ENCODE peak calls at places on chromosomes 4 and X, in seven cellular contexts. F, G, O, R, W, L and N are unnamed samples.

GRCh38 chr4:69731826-69732225 is 28.6 kb downstream of the SULT1B1 start:
- DNase-seq in F (no peak), G (no peak), O (no peak), R (no peak), W (no peak), L (no peak), N (no peak)

GRCh38 chr4:70722199-70722791 is 531 bp downstream of the RUFY3 start:
- DNase-seq in F (no peak), G (peak), O (no peak), R (no peak), W (peak), L (peak), N (peak)

GRCh38 chr4:147019061-147019460 is 73.4 kb upstream of the TTC29 start:
- DNase-seq in F (peak), G (peak), O (peak), R (peak), W (peak), L (peak), N (peak)

GRCh38 chr4:77636902-77637301 is 31.3 kb downstream of the CXCL13 start:
- DNase-seq in F (no peak), G (no peak), O (no peak), R (no peak), W (no peak), L (no peak), N (no peak)

GRCh38 chrX:103756736-103757135 is 19.9 kb upstream of the PLP1 start:
- DNase-seq in F (no peak), G (no peak), O (no peak), R (no peak), W (no peak), L (no peak), N (no peak)

GRCh38 chr4:74168841-74169240 is 10.9 kb downstream of the MTHFD2L start:
- DNase-seq in F (no peak), G (no peak), O (no peak), R (no peak), W (no peak), L (no peak), N (no peak)

GRCh38 chrX:9746148-9746880 is 19.3 kb downstream of the GPR143 start:
- DNase-seq in F (no peak), G (no peak), O (no peak), R (no peak), W (no peak), L (no peak), N (no peak)

GRCh38 chr4:15343581-15343980 is 84.3 kb upstream of the C1QTNF7 start:
- DNase-seq in F (no peak), G (no peak), O (no peak), R (no peak), W (no peak), L (no peak), N (no peak)

GRCh38 chrX:150308041-150308440 is 55.1 kb upstream of the MAMLD1 start:
- DNase-seq in F (no peak), G (no peak), O (no peak), R (no peak), W (no peak), L (no peak), N (no peak)

GRCh38 chrX:10507181-10507580 is 113.2 kb downstream of the MID1 start:
- DNase-seq in F (no peak), G (no peak), O (no peak), R (no peak), W (no peak), L (no peak), N (no peak)